ENCODE peak calls at places on chromosome 21, in seven cellular contexts. One of them, this sample, is unnamed.

GRCh38 chr21:39180429-39181019 is 2.7 kb downstream of the PSMG1 start:
- DNase-seq in endothelial cell of umbilical vein: peak; percentile 7
- DNase-seq in sigmoid colon: no peak
- DNase-seq in breast epithelium: no peak
- DNase-seq in tibial nerve: no peak
- DNase-seq in IMR-90: no peak
- DNase-seq in BJ: no peak
- DNase-seq in this sample: peak; percentile 19

GRCh38 chr21:15289896-15290841 is 225.4 kb upstream of the NRIP1 start:
- DNase-seq in breast epithelium: no peak
- DNase-seq in BJ: no peak
- DNase-seq in IMR-90: no peak
- DNase-seq in endothelial cell of umbilical vein: no peak
- DNase-seq in sigmoid colon: peak; percentile 64
- DNase-seq in tibial nerve: no peak
- DNase-seq in this sample: no peak

GRCh38 chr21:28324690-28325089 is 668.0 kb downstream of the LTN1 start:
- DNase-seq in sigmoid colon: no peak
- DNase-seq in breast epithelium: no peak
- DNase-seq in tibial nerve: no peak
- DNase-seq in IMR-90: no peak
- DNase-seq in BJ: no peak
- DNase-seq in endothelial cell of umbilical vein: no peak
- DNase-seq in this sample: no peak

GRCh38 chr21:31444061-31444460 is 100.0 kb upstream of the TIAM1 start:
- DNase-seq in breast epithelium: no peak
- DNase-seq in tibial nerve: peak; percentile 11
- DNase-seq in sigmoid colon: no peak
- DNase-seq in BJ: no peak
- DNase-seq in IMR-90: peak; percentile 4
- DNase-seq in endothelial cell of umbilical vein: no peak
- DNase-seq in this sample: no peak

GRCh38 chr21:17782051-17782450 is 37.1 kb downstream of the C21orf91 start:
- DNase-seq in sigmoid colon: no peak
- DNase-seq in BJ: no peak
- DNase-seq in endothelial cell of umbilical vein: no peak
- DNase-seq in tibial nerve: no peak
- DNase-seq in IMR-90: no peak
- DNase-seq in breast epithelium: no peak
- DNase-seq in this sample: no peak

GRCh38 chr21:21373969-21374368 is 375.8 kb downstream of the NCAM2 start:
- DNase-seq in BJ: no peak
- DNase-seq in breast epithelium: no peak
- DNase-seq in tibial nerve: no peak
- DNase-seq in endothelial cell of umbilical vein: no peak
- DNase-seq in sigmoid colon: no peak
- DNase-seq in IMR-90: no peak
- DNase-seq in this sample: no peak

GRCh38 chr21:17780539-17780938 is 38.6 kb downstream of the C21orf91 start:
- DNase-seq in endothelial cell of umbilical vein: peak; percentile 13
- DNase-seq in sigmoid colon: no peak
- DNase-seq in IMR-90: no peak
- DNase-seq in tibial nerve: no peak
- DNase-seq in breast epithelium: no peak
- DNase-seq in BJ: no peak
- DNase-seq in this sample: peak; percentile 46

GRCh38 chr21:28943631-28944030 is 49.0 kb downstream of the LTN1 start:
- DNase-seq in IMR-90: peak; percentile 28
- DNase-seq in endothelial cell of umbilical vein: peak; percentile 63
- DNase-seq in BJ: no peak
- DNase-seq in tibial nerve: no peak
- DNase-seq in sigmoid colon: no peak
- DNase-seq in breast epithelium: no peak
- DNase-seq in this sample: no peak

GRCh38 chr21:14675774-14676530 is 129.8 kb upstream of the SAMSN1 start:
- DNase-seq in sigmoid colon: no peak
- DNase-seq in BJ: no peak
- DNase-seq in endothelial cell of umbilical vein: peak; percentile 30
- DNase-seq in tibial nerve: no peak
- DNase-seq in IMR-90: no peak
- DNase-seq in breast epithelium: no peak
- DNase-seq in this sample: no peak

GRCh38 chr21:43347864-43348766 is 78.8 kb downstream of the SIK1 start:
- DNase-seq in sigmoid colon: no peak
- DNase-seq in BJ: no peak
- DNase-seq in IMR-90: no peak
- DNase-seq in endothelial cell of umbilical vein: no peak
- DNase-seq in breast epithelium: no peak
- DNase-seq in tibial nerve: no peak
- DNase-seq in this sample: no peak

GRCh38 chr21:32603131-32603530 is 9.0 kb downstream of the CFAP298 start:
- DNase-seq in BJ: no peak
- DNase-seq in IMR-90: no peak
- DNase-seq in endothelial cell of umbilical vein: no peak
- DNase-seq in breast epithelium: no peak
- DNase-seq in sigmoid colon: no peak
- DNase-seq in tibial nerve: no peak
- DNase-seq in this sample: no peak

GRCh38 chr21:25370311-25370744 is 237.0 kb downstream of the MRPL39 start:
- DNase-seq in endothelial cell of umbilical vein: peak; percentile 75
- DNase-seq in sigmoid colon: no peak
- DNase-seq in breast epithelium: no peak
- DNase-seq in IMR-90: peak; percentile 99
- DNase-seq in tibial nerve: no peak
- DNase-seq in BJ: no peak
- DNase-seq in this sample: peak; percentile 89

GRCh38 chr21:22993822-22994574 is 1995.8 kb downstream of the NCAM2 start:
- DNase-seq in tibial nerve: no peak
- DNase-seq in sigmoid colon: no peak
- DNase-seq in BJ: no peak
- DNase-seq in IMR-90: no peak
- DNase-seq in breast epithelium: no peak
- DNase-seq in endothelial cell of umbilical vein: no peak
- DNase-seq in this sample: no peak

GRCh38 chr21:35988396-35989140 is 71.8 kb downstream of the SETD4 start:
- DNase-seq in tibial nerve: no peak
- DNase-seq in endothelial cell of umbilical vein: no peak
- DNase-seq in BJ: no peak
- DNase-seq in IMR-90: no peak
- DNase-seq in breast epithelium: no peak
- DNase-seq in sigmoid colon: no peak
- DNase-seq in this sample: no peak

GRCh38 chr21:38733973-38734546 is 71.7 kb upstream of the ETS2 start:
- DNase-seq in BJ: no peak
- DNase-seq in endothelial cell of umbilical vein: peak; percentile 87
- DNase-seq in breast epithelium: peak; percentile 88
- DNase-seq in IMR-90: peak; percentile 80
- DNase-seq in tibial nerve: peak; percentile 99
- DNase-seq in sigmoid colon: peak; percentile 92
- DNase-seq in this sample: peak; percentile 59

GRCh38 chr21:43352568-43353281 is 74.2 kb downstream of the SIK1 start:
- DNase-seq in BJ: no peak
- DNase-seq in endothelial cell of umbilical vein: peak; percentile 19
- DNase-seq in IMR-90: no peak
- DNase-seq in breast epithelium: no peak
- DNase-seq in tibial nerve: no peak
- DNase-seq in sigmoid colon: no peak
- DNase-seq in this sample: no peak

GRCh38 chr21:16388911-16389515 is 659.2 kb downstream of the USP25 start:
- DNase-seq in endothelial cell of umbilical vein: no peak
- DNase-seq in IMR-90: no peak
- DNase-seq in BJ: no peak
- DNase-seq in sigmoid colon: no peak
- DNase-seq in breast epithelium: no peak
- DNase-seq in tibial nerve: no peak
- DNase-seq in this sample: peak; percentile 83

GRCh38 chr21:40242586-40242985 is 375.3 kb downstream of the PCP4 start:
- DNase-seq in BJ: no peak
- DNase-seq in endothelial cell of umbilical vein: no peak
- DNase-seq in IMR-90: no peak
- DNase-seq in sigmoid colon: no peak
- DNase-seq in breast epithelium: no peak
- DNase-seq in tibial nerve: no peak
- DNase-seq in this sample: no peak

GRCh38 chr21:30168086-30168485 is 1.5 kb upstream of the CLDN17 start:
- DNase-seq in IMR-90: no peak
- DNase-seq in endothelial cell of umbilical vein: no peak
- DNase-seq in breast epithelium: no peak
- DNase-seq in sigmoid colon: no peak
- DNase-seq in BJ: no peak
- DNase-seq in tibial nerve: no peak
- DNase-seq in this sample: peak; percentile 56

GRCh38 chr21:38661296-38662223 is 144.2 kb upstream of the ETS2 start:
- DNase-seq in tibial nerve: no peak
- DNase-seq in BJ: no peak
- DNase-seq in breast epithelium: no peak
- DNase-seq in sigmoid colon: no peak
- DNase-seq in IMR-90: peak; percentile 62
- DNase-seq in endothelial cell of umbilical vein: peak; percentile 22
- DNase-seq in this sample: peak; percentile 20

GRCh38 chr21:17506936-17507335 is 5.9 kb upstream of the CXADR start:
- DNase-seq in tibial nerve: no peak
- DNase-seq in BJ: no peak
- DNase-seq in sigmoid colon: no peak
- DNase-seq in endothelial cell of umbilical vein: no peak
- DNase-seq in IMR-90: no peak
- DNase-seq in breast epithelium: no peak
- DNase-seq in this sample: no peak

GRCh38 chr21:15121655-15122120 is 56.9 kb upstream of the NRIP1 start:
- DNase-seq in tibial nerve: no peak
- DNase-seq in BJ: no peak
- DNase-seq in endothelial cell of umbilical vein: peak; percentile 61
- DNase-seq in sigmoid colon: no peak
- DNase-seq in breast epithelium: no peak
- DNase-seq in IMR-90: peak; percentile 47
- DNase-seq in this sample: peak; percentile 46

DNA sequence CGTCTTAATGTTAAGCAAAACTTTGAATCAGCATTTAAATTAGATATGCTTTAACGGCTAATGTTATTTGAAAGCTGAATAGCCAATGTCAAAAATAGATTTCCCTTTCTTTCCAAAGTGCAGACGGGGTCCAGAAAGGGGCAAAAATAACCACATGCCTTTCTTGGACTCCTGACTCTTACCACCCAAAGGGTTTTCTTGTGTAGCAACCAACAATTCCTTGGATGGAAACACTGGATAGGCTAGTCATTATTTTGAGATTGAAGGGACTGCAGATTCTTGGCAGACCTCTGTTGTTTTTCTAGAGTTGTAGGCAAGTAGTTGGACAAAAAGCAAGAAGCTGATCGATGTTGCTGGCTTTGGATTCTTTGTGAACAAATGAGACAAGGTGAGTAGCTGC is 107.0 kb downstream of the MRPS6 start:
- DNase-seq in endothelial cell of umbilical vein: no peak
- DNase-seq in breast epithelium: no peak
- DNase-seq in sigmoid colon: no peak
- DNase-seq in IMR-90: no peak
- DNase-seq in BJ: no peak
- DNase-seq in tibial nerve: no peak
- DNase-seq in this sample: no peak
- H3K4me3 ChIP-seq in endothelial cell of umbilical vein: no peak overlapping the region
- H3K4me3 ChIP-seq in breast epithelium: no peak overlapping the region
- H3K4me3 ChIP-seq in sigmoid colon: no peak overlapping the region
- H3K4me3 ChIP-seq in IMR-90: no peak overlapping the region
- H3K4me3 ChIP-seq in BJ: no peak overlapping the region
- H3K4me3 ChIP-seq in tibial nerve: peak overlapping the region; percentile 20
- H3K4me3 ChIP-seq in this sample: no peak overlapping the region

GRCh38 chr21:41290106-41290799 is 26.3 kb upstream of the FAM3B start:
- DNase-seq in breast epithelium: no peak
- DNase-seq in sigmoid colon: no peak
- DNase-seq in IMR-90: no peak
- DNase-seq in tibial nerve: no peak
- DNase-seq in endothelial cell of umbilical vein: no peak
- DNase-seq in BJ: no peak
- DNase-seq in this sample: no peak

GRCh38 chr21:41294548-41295231 is 21.9 kb upstream of the FAM3B start:
- DNase-seq in sigmoid colon: no peak
- DNase-seq in breast epithelium: no peak
- DNase-seq in IMR-90: no peak
- DNase-seq in tibial nerve: no peak
- DNase-seq in BJ: no peak
- DNase-seq in endothelial cell of umbilical vein: no peak
- DNase-seq in this sample: no peak

GRCh38 chr21:41289431-41289830 is 27.2 kb upstream of the FAM3B start:
- DNase-seq in breast epithelium: no peak
- DNase-seq in IMR-90: peak; percentile 4
- DNase-seq in BJ: no peak
- DNase-seq in endothelial cell of umbilical vein: no peak
- DNase-seq in sigmoid colon: no peak
- DNase-seq in tibial nerve: no peak
- DNase-seq in this sample: peak; percentile 22
- TF ChIP-seq CTCF in breast epithelium: no peak
- TF ChIP-seq CTCF in IMR-90: no peak
- TF ChIP-seq CTCF in BJ: no peak
- TF ChIP-seq CTCF in endothelial cell of umbilical vein: no peak
- TF ChIP-seq CTCF in sigmoid colon: no peak
- TF ChIP-seq CTCF in tibial nerve: no peak
- TF ChIP-seq CTCF in this sample: no peak

DNA sequence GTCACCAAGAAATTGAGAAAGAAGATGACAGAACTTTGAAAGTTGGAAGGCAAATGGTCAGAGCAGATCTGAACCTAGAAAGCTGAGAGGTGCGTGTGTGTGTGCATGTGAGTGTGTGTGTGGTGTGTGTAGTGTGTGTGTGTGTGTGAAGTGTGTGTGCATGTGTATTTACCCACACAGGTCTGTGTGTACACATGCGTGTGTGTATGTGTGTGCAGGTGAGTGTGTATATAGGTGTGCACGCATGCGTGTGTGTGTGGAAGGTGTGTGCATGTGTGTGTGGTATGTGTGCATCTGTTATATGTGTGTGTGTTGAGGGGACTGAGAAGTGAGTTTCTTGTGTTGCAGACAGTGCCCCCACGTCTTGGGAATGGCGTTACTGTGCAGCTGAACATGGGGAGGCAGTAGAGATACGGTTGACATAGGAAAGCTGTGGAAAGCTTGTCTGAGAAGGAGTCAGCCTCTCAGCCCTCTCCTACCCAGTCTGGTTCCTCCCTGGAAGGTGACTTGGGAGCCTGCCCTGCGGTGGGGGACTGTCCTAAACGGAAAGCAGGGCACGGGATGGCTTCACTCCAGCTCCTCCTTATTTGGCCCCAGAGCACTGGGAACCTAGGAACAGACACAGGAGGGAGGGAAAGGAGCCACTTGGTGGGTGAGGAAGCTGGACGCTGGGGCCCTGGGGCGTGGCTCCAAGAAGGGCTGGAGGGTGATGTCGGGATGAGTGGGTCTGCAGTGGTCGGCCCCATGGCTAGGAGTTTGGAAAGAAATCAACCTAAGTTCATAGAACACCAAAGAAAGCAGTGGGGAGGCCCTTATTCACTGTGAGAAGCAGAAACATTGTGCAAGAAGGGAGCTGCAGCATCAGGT is 97.2 kb downstream of the PCBP3 start:
- DNase-seq in tibial nerve: no peak
- DNase-seq in IMR-90: no peak
- DNase-seq in BJ: no peak
- DNase-seq in sigmoid colon: no peak
- DNase-seq in endothelial cell of umbilical vein: no peak
- DNase-seq in breast epithelium: no peak
- DNase-seq in this sample: no peak
- H3K4me3 ChIP-seq in tibial nerve: no peak overlapping the region
- H3K4me3 ChIP-seq in IMR-90: no peak overlapping the region
- H3K4me3 ChIP-seq in BJ: no peak overlapping the region
- H3K4me3 ChIP-seq in sigmoid colon: no peak overlapping the region
- H3K4me3 ChIP-seq in endothelial cell of umbilical vein: no peak overlapping the region
- H3K4me3 ChIP-seq in breast epithelium: no peak overlapping the region
- H3K4me3 ChIP-seq in this sample: no peak overlapping the region

GRCh38 chr21:37166733-37167132 is 93.7 kb downstream of the TTC3 start:
- DNase-seq in IMR-90: no peak
- DNase-seq in sigmoid colon: no peak
- DNase-seq in tibial nerve: no peak
- DNase-seq in BJ: no peak
- DNase-seq in endothelial cell of umbilical vein: peak; percentile 43
- DNase-seq in breast epithelium: no peak
- DNase-seq in this sample: peak; percentile 36
- TF ChIP-seq CTCF in IMR-90: peak; percentile 11
- TF ChIP-seq CTCF in sigmoid colon: no peak
- TF ChIP-seq CTCF in tibial nerve: no peak
- TF ChIP-seq CTCF in BJ: no peak
- TF ChIP-seq CTCF in endothelial cell of umbilical vein: no peak
- TF ChIP-seq CTCF in breast epithelium: no peak
- TF ChIP-seq CTCF in this sample: peak; percentile 39

This sample was measured in epithelial cell of esophagus.